ENCODE peak calls at places on chromosomes 3 and 15, in four cellular contexts. One of them, this sample, is unnamed. For H3K4me1, the result is how much of the 10 kb centered on the place peaks cover.

GRCh38 chr3:99373088-99373875 is 265.1 kb upstream of the COL8A1 start:
- DNase-seq in endothelial cell of umbilical vein: no peak
- DNase-seq in Peyer's patch: no peak
- DNase-seq in adrenal gland: no peak
- DNase-seq in this sample: no peak

GRCh38 chr15:100133001-100133400 is 208.8 kb downstream of the ADAMTS17 start:
- DNase-seq in endothelial cell of umbilical vein: no peak
- DNase-seq in Peyer's patch: no peak
- DNase-seq in adrenal gland: no peak
- DNase-seq in this sample: no peak

GRCh38 chr15:84648539-84648938 is 5.5 kb downstream of the WDR73 start:
- DNase-seq in endothelial cell of umbilical vein: no peak
- DNase-seq in Peyer's patch: no peak
- DNase-seq in adrenal gland: peak
- DNase-seq in this sample: no peak

GRCh38 chr3:48601622-48601994 is 6.5 kb upstream of the COL7A1 start:
- DNase-seq in endothelial cell of umbilical vein: no peak
- DNase-seq in Peyer's patch: no peak
- DNase-seq in adrenal gland: no peak
- DNase-seq in this sample: no peak

GRCh38 chr3:127336086-127336485 is 48.2 kb upstream of the PRR20G start:
- DNase-seq in endothelial cell of umbilical vein: no peak
- DNase-seq in Peyer's patch: no peak
- DNase-seq in adrenal gland: no peak
- DNase-seq in this sample: no peak

GRCh38 chr3:190375671-190376070 is 12.3 kb upstream of the CLDN16 start:
- DNase-seq in endothelial cell of umbilical vein: no peak
- DNase-seq in Peyer's patch: no peak
- DNase-seq in adrenal gland: no peak
- DNase-seq in this sample: no peak

GRCh38 chr15:66459818-66460615 is 37.5 kb downstream of the SNAPC5 start:
- DNase-seq in endothelial cell of umbilical vein: no peak
- DNase-seq in Peyer's patch: no peak
- DNase-seq in adrenal gland: no peak
- DNase-seq in this sample: no peak

GRCh38 chr15:71542836-71543235 is 267.5 kb upstream of the NR2E3 start:
- DNase-seq in endothelial cell of umbilical vein: no peak
- DNase-seq in Peyer's patch: no peak
- DNase-seq in adrenal gland: no peak
- DNase-seq in this sample: no peak

GRCh38 chr15:98790270-98790669 is 141.9 kb downstream of the IGF1R start:
- DNase-seq in endothelial cell of umbilical vein: no peak
- DNase-seq in Peyer's patch: no peak
- DNase-seq in adrenal gland: no peak
- DNase-seq in this sample: no peak

GRCh38 chr3:76177650-76178049 is 392.3 kb upstream of the ZNF717 start:
- DNase-seq in endothelial cell of umbilical vein: no peak
- DNase-seq in Peyer's patch: no peak
- DNase-seq in adrenal gland: no peak
- DNase-seq in this sample: no peak

GRCh38 chr3:72393455-72393854 is 454.8 kb downstream of the SHQ1 start:
- DNase-seq in endothelial cell of umbilical vein: no peak
- DNase-seq in Peyer's patch: no peak
- DNase-seq in adrenal gland: no peak
- DNase-seq in this sample: no peak

GRCh38 chr3:62211675-62212429 is 161.5 kb downstream of the FEZF2 start:
- DNase-seq in endothelial cell of umbilical vein: no peak
- DNase-seq in Peyer's patch: no peak
- DNase-seq in adrenal gland: no peak
- DNase-seq in this sample: no peak

DNA sequence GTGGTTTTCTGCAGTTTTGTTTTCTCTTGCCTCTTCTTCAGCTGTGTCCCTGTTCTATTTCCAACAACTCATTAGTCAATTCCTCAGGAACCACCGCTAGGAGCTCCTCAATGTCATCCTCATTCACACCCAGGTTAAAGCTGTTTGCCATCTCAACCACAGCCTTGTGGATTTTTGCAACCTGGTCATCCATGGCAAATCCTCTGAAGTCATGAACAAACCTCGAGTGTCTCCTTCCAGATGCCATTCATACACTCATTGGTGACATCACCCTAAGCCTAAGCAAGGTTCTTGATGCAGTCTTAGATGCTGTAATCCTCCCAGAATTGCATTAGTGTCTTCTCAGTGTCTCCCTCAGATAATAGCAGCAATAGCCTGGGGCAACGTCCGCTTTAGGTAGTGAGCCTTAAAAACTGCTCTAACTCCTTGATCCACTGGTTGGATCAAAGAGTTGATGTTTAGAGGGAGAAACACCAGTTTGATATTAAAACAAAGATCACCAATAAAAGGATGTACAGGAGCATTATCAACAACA is 31.5 kb upstream of the ZNF502 start:
- DNase-seq in endothelial cell of umbilical vein: no peak
- DNase-seq in Peyer's patch: no peak
- DNase-seq in adrenal gland: no peak
- DNase-seq in this sample: no peak
- TF ChIP-seq POLR2A in endothelial cell of umbilical vein: no peak
- TF ChIP-seq POLR2A in Peyer's patch: no peak
- TF ChIP-seq POLR2A in adrenal gland: no peak
- TF ChIP-seq POLR2A in this sample: no peak

GRCh38 chr3:14412831-14413380 is 10.5 kb downstream of the SLC6A6 start:
- DNase-seq in endothelial cell of umbilical vein: no peak
- DNase-seq in Peyer's patch: no peak
- DNase-seq in adrenal gland: peak
- DNase-seq in this sample: no peak

GRCh38 chr3:14410106-14410500 is 7.7 kb downstream of the SLC6A6 start:
- DNase-seq in endothelial cell of umbilical vein: no peak
- DNase-seq in Peyer's patch: no peak
- DNase-seq in adrenal gland: no peak
- DNase-seq in this sample: no peak

GRCh38 chr3:14410501-14411165 is 8.2 kb downstream of the SLC6A6 start:
- DNase-seq in endothelial cell of umbilical vein: peak
- DNase-seq in Peyer's patch: no peak
- DNase-seq in adrenal gland: peak
- DNase-seq in this sample: peak

GRCh38 chr3:14411988-14412387 is 9.6 kb downstream of the SLC6A6 start:
- DNase-seq in endothelial cell of umbilical vein: no peak
- DNase-seq in Peyer's patch: no peak
- DNase-seq in adrenal gland: no peak
- DNase-seq in this sample: no peak

GRCh38 chr3:14411166-14411526 is 8.7 kb downstream of the SLC6A6 start:
- DNase-seq in endothelial cell of umbilical vein: no peak
- DNase-seq in Peyer's patch: no peak
- DNase-seq in adrenal gland: no peak
- DNase-seq in this sample: no peak
- H3K4me1 ChIP-seq in endothelial cell of umbilical vein: under half
- H3K4me1 ChIP-seq in Peyer's patch: under half
- H3K4me1 ChIP-seq in adrenal gland: half or more
- H3K4me1 ChIP-seq in this sample: half or more

DNA sequence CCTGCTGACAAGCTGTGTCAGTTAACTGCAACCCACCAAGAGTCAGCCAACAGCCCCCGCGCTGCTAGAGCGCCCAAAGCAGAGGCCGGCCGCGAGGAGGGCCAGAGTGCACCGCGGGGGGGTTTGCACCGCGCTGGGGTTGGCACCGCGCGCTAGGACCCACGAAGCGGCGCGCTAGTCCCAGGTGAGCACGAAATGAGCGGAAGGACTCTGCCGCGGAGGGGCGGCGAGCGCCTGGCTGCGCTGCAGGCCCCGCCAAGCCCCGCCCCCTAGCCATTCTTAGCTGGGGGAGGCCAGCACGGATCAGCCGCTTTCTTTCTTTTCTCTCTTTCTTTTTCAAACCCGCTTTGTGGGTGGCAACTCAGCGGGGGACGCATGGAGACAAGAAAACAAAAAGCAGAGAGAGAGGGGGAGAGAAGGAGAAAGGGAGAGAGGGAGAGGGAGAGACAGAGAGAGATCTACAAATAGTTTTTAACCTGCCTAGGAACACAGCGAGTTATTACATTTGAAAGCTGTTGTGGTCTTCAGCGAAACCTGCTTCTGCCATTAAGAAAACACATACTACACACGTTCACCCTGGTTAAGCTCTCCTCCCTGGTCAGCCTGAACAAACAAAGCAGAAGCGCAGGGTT is 6.9 kb upstream of the FOXB1 start:
- DNase-seq in endothelial cell of umbilical vein: no peak
- DNase-seq in Peyer's patch: peak
- DNase-seq in adrenal gland: no peak
- DNase-seq in this sample: no peak
- H3K27ac ChIP-seq in endothelial cell of umbilical vein: no peak
- H3K27ac ChIP-seq in Peyer's patch: no peak
- H3K27ac ChIP-seq in adrenal gland: no peak
- H3K27ac ChIP-seq in this sample: no peak

GRCh38 chr3:106759686-106760085 is 617.6 kb upstream of the CCDC54 start:
- DNase-seq in endothelial cell of umbilical vein: no peak
- DNase-seq in Peyer's patch: no peak
- DNase-seq in adrenal gland: no peak
- DNase-seq in this sample: no peak
- TF ChIP-seq POLR2A in endothelial cell of umbilical vein: no peak
- TF ChIP-seq POLR2A in Peyer's patch: no peak
- TF ChIP-seq POLR2A in adrenal gland: no peak
- TF ChIP-seq POLR2A in this sample: no peak

This sample was measured in spleen.